ENCODE peak calls at places on chromosome 20, in seven cellular contexts. S is mesenchymal stem cell, P is H9, U is IMR-90, R is H1, M is trophoblast cell, X is neuronal stem cell. D is an unnamed sample.

GRCh38 chr20:39676857-39677351 is 714.8 kb downstream of the DHX35 start:
- DNase-seq in S (no peak), P (no peak), U (peak; percentile 3), R (no peak), M (no peak), X (no peak), D (no peak)

GRCh38 chr20:43636429-43636828 is 30.5 kb upstream of the MYBL2 start:
- DNase-seq in S (no peak), P (no peak), U (no peak), R (no peak), M (no peak), X (no peak), D (no peak)

GRCh38 chr20:19815553-19815991 is 57.5 kb downstream of the RIN2 start:
- DNase-seq in S (peak; percentile 98), P (no peak), U (peak; percentile 99), R (no peak), M (peak; percentile 70), X (no peak), D (peak; percentile 68)

GRCh38 chr20:37327748-37328147 is 18.2 kb upstream of the SRC start:
- DNase-seq in S (peak; percentile 93), P (no peak), U (peak; percentile 80), R (no peak), M (no peak), X (no peak), D (no peak)

GRCh38 chr20:48284837-48285236 is 499.6 kb upstream of the SULF2 start:
- DNase-seq in S (no peak), P (no peak), U (peak; percentile 75), R (no peak), M (peak; percentile 84), X (no peak), D (peak; percentile 90)

GRCh38 chr20:52888096-52888495 is 84.1 kb upstream of the TSHZ2 start:
- DNase-seq in S (no peak), P (no peak), U (no peak), R (no peak), M (peak; percentile 45), X (no peak), D (no peak)

GRCh38 chr20:32685541-32686529 is 12.1 kb upstream of the C20orf203 start:
- DNase-seq in S (peak; percentile 87), P (no peak), U (peak; percentile 93), R (no peak), M (peak; percentile 45), X (no peak), D (no peak)

GRCh38 chr20:38680492-38681118 is 43.7 kb upstream of the SLC32A1 start:
- DNase-seq in S (peak; percentile 51), P (peak; percentile 74), U (peak; percentile 28), R (peak; percentile 75), M (peak; percentile 55), X (peak; percentile 83), D (peak; percentile 69)

GRCh38 chr20:61771805-61772350 is 293.8 kb downstream of the TAF4 start:
- DNase-seq in S (no peak), P (no peak), U (no peak), R (no peak), M (no peak), X (no peak), D (no peak)

GRCh38 chr20:51318058-51318960 is 224.2 kb downstream of the NFATC2 start:
- DNase-seq in S (no peak), P (peak; percentile 91), U (no peak), R (peak; percentile 98), M (peak; percentile 69), X (peak; percentile 69), D (peak; percentile 88)

GRCh38 chr20:17621229-17621968 is 51.5 kb downstream of the DSTN start:
- DNase-seq in S (no peak), P (peak; percentile 20), U (no peak), R (no peak), M (no peak), X (no peak), D (no peak)

GRCh38 chr20:19903168-19903676 is 113.9 kb upstream of the NAA20 start:
- DNase-seq in S (peak; percentile 94), P (no peak), U (peak; percentile 76), R (no peak), M (no peak), X (no peak), D (no peak)

GRCh38 chr20:37251836-37252477 is 9.7 kb downstream of the GHRH start:
- DNase-seq in S (no peak), P (peak; percentile 42), U (no peak), R (no peak), M (peak; percentile 21), X (no peak), D (peak; percentile 74)

GRCh38 chr20:55271370-55271769 is 733.9 kb downstream of the CBLN4 start:
- DNase-seq in S (no peak), P (no peak), U (no peak), R (no peak), M (no peak), X (no peak), D (no peak)

GRCh38 chr20:43909211-43909610 is 5.4 kb upstream of the TOX2 start:
- DNase-seq in S (no peak), P (no peak), U (no peak), R (no peak), M (no peak), X (no peak), D (no peak)

GRCh38 chr20:43840382-43841070 is 74.1 kb upstream of the TOX2 start:
- DNase-seq in S (peak; percentile 25), P (peak; percentile 68), U (peak; percentile 29), R (peak; percentile 57), M (peak; percentile 8), X (peak; percentile 11), D (peak; percentile 78)

GRCh38 chr20:44643596-44644383 is 7.7 kb downstream of the ADA start:
- DNase-seq in S (peak; percentile 99), P (peak; percentile 84), U (peak; percentile 80), R (peak; percentile 67), M (peak; percentile 81), X (no peak), D (peak; percentile 99)

GRCh38 chr20:17640875-17641378 is 41.1 kb downstream of the RRBP1 start:
- DNase-seq in S (no peak), P (no peak), U (no peak), R (no peak), M (no peak), X (no peak), D (no peak)

GRCh38 chr20:46915580-46916243 is 21.1 kb downstream of the EYA2 start:
- DNase-seq in S (no peak), P (no peak), U (peak; percentile 33), R (no peak), M (no peak), X (no peak), D (no peak)

GRCh38 chr20:49700411-49701185 is 13.1 kb downstream of the B4GALT5 start:
- DNase-seq in S (peak; percentile 84), P (no peak), U (peak; percentile 81), R (no peak), M (peak; percentile 67), X (no peak), D (no peak)

GRCh38 chr20:49699200-49699992 is 14.3 kb downstream of the B4GALT5 start:
- DNase-seq in S (peak; percentile 64), P (no peak), U (peak; percentile 67), R (no peak), M (peak; percentile 63), X (no peak), D (no peak)

GRCh38 chr20:49698477-49698876 is 15.2 kb downstream of the B4GALT5 start:
- DNase-seq in S (no peak), P (no peak), U (no peak), R (no peak), M (no peak), X (no peak), D (no peak)

GRCh38 chr20:49701916-49702315 is 11.8 kb downstream of the B4GALT5 start:
- DNase-seq in S (no peak), P (no peak), U (no peak), R (no peak), M (no peak), X (no peak), D (no peak)

GRCh38 chr20:49701313-49701731 is 12.4 kb downstream of the B4GALT5 start:
- DNase-seq in S (no peak), P (no peak), U (peak; percentile 43), R (no peak), M (no peak), X (no peak), D (no peak)
- H3K4ac ChIP-seq in S (no peak overlapping the region), P (no peak overlapping the region), U (no peak overlapping the region), R (no peak overlapping the region), M (peak overlapping the region; percentile 58), X (no peak overlapping the region), D (no peak overlapping the region)

GRCh38 chr20:9163995-9164394 is 95.1 kb downstream of the PLCB4 start:
- DNase-seq in S (no peak), P (no peak), U (no peak), R (no peak), M (no peak), X (no peak), D (no peak)
- H3K4ac ChIP-seq in S (no peak overlapping the region), P (no peak overlapping the region), U (no peak overlapping the region), R (no peak overlapping the region), M (no peak overlapping the region), X (no peak overlapping the region), D (no peak overlapping the region)

GRCh38 chr20:63467294-63468083 is 5.0 kb downstream of the KCNQ2 start:
- DNase-seq in S (no peak), P (no peak), U (no peak), R (no peak), M (no peak), X (no peak), D (peak; percentile 64)

GRCh38 chr20:63466861-63467260 is 5.6 kb downstream of the KCNQ2 start:
- DNase-seq in S (no peak), P (no peak), U (no peak), R (no peak), M (no peak), X (no peak), D (no peak)

GRCh38 chr20:63466250-63466825 is 6.1 kb downstream of the KCNQ2 start:
- DNase-seq in S (no peak), P (no peak), U (no peak), R (no peak), M (no peak), X (no peak), D (no peak)

GRCh38 chr20:63464289-63464635 is 8.2 kb downstream of the KCNQ2 start:
- DNase-seq in S (no peak), P (no peak), U (no peak), R (no peak), M (no peak), X (no peak), D (no peak)

GRCh38 chr20:63465380-63466249 is 6.8 kb downstream of the KCNQ2 start:
- DNase-seq in S (no peak), P (no peak), U (no peak), R (no peak), M (no peak), X (no peak), D (no peak)
- H3K4ac ChIP-seq in S (no peak overlapping the region), P (no peak overlapping the region), U (no peak overlapping the region), R (no peak overlapping the region), M (no peak overlapping the region), X (no peak overlapping the region), D (no peak overlapping the region)

DNA sequence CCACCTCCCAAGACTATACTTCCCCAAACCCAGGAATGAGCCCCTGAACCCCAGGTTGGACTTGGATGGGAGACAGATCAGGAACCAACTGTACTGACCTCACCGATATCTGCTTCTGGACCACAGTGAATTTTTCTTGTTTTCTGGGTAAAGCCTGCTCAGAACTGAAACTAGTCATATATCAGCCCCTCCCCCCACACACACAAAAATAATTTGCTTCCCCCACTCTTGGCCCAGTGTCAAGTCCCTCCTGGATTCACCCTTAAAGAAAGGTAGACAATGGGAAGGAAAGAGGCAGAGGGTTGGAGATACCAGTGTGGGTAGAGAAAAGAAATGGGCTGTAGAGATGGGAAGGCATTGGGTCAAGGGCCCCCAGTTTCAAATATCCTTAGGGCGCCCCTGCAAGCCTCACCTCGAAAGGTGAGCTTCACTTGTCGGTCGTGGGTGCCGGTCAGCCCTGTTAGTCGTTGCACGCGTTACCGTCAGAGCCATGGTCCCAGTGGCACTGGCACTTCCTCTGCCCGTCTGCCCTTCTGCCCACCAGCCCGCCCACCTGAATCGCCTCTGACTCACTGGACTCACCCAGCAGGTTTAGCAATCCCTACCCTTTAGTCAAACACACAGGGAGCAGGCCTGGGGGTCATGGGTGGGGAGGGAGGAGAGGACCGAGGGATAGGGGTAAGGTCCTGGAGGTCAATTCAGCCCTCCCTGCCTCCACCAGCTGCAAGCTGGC is 8.5 kb upstream of the SPAG4 start:
- DNase-seq in S (no peak), P (no peak), U (no peak), R (no peak), M (peak; percentile 91), X (no peak), D (no peak)
- H3K4ac ChIP-seq in S (no peak overlapping the region), P (no peak overlapping the region), U (no peak overlapping the region), R (no peak overlapping the region), M (no peak overlapping the region), X (peak overlapping the region; percentile 11), D (no peak overlapping the region)

D was measured in mesendoderm.